ENCODE peak calls at places on chromosomes 7 and 10, in ten cellular contexts. R is thyroid gland, Y is AG04450, S is esophagus squamous epithelium, U is gastrocnemius medialis, M is endothelial cell, O is type B pancreatic cell, G is A549, C is AG09309, Z is foreskin fibroblast. B is an unnamed sample.

GRCh38 chr10:110081914-110082313 is 74.1 kb downstream of the ADD3 start:
- DNase-seq in S (no peak), G (peak), M (peak), R (peak), Z (peak), U (no peak), C (no peak), O (no peak), Y (no peak), B (no peak)

GRCh38 chr7:38105874-38106483 is 72.1 kb upstream of the STARD3NL start:
- DNase-seq in S (no peak), R (peak), Y (peak), U (no peak), O (no peak), G (peak), C (no peak), M (no peak), Z (peak), B (no peak)

GRCh38 chr7:87342231-87342630 is 3.2 kb upstream of the CROT start:
- DNase-seq in G (no peak), O (no peak), R (no peak), S (no peak), Z (no peak), U (no peak), Y (no peak), M (no peak), C (no peak), B (no peak)

GRCh38 chr10:18238875-18239485 is 98.8 kb downstream of the CACNB2 start:
- DNase-seq in M (no peak), Z (peak), C (no peak), Y (peak), R (no peak), O (no peak), G (peak), S (no peak), U (no peak), B (peak)

GRCh38 chr7:867406-868188 is 8.8 kb upstream of the GET4 start:
- DNase-seq in O (no peak), Y (no peak), R (peak), C (no peak), Z (peak), G (peak), U (peak), S (no peak), M (no peak), B (peak)

GRCh38 chr10:24477925-24478324 is 245.8 kb downstream of the ARHGAP21 start:
- DNase-seq in Y (no peak), M (no peak), Z (no peak), O (no peak), C (no peak), U (no peak), S (no peak), G (no peak), R (peak), B (no peak)

GRCh38 chr10:1413823-1414222 is 323.5 kb downstream of the ADARB2 start:
- DNase-seq in Y (no peak), G (no peak), S (no peak), R (no peak), U (no peak), Z (no peak), M (no peak), O (no peak), C (no peak), B (no peak)

GRCh38 chr7:29239638-29240037 is 45.1 kb downstream of the CHN2 start:
- DNase-seq in R (no peak), C (no peak), M (no peak), G (peak), S (no peak), U (no peak), O (no peak), Y (no peak), Z (no peak), B (no peak)

GRCh38 chr10:80552151-80552646 is 14.5 kb downstream of the SH2D4B start:
- DNase-seq in G (no peak), C (no peak), Z (no peak), S (no peak), O (peak), U (no peak), R (peak), M (no peak), Y (no peak), B (no peak)

GRCh38 chr10:34792881-34793280 is 22.2 kb downstream of the PARD3 start:
- DNase-seq in S (no peak), M (no peak), Z (no peak), R (no peak), C (no peak), G (no peak), U (no peak), Y (no peak), O (no peak), B (no peak)

GRCh38 chr10:110857265-110858158 is 14.2 kb upstream of the PDCD4 start:
- DNase-seq in C (no peak), U (no peak), Y (peak), M (no peak), S (no peak), Z (peak), G (no peak), R (peak), O (no peak), B (no peak)

GRCh38 chr10:132429281-132430230 is 32.6 kb downstream of the PWWP2B start:
- DNase-seq in Z (no peak), G (no peak), U (no peak), C (no peak), Y (no peak), M (no peak), S (no peak), R (peak), O (no peak), B (no peak)

GRCh38 chr10:95296764-95297163 is 6.0 kb upstream of the PDLIM1 start:
- DNase-seq in Z (no peak), C (no peak), M (no peak), R (no peak), Y (no peak), O (no peak), G (no peak), U (no peak), S (no peak), B (no peak)

GRCh38 chr10:91043173-91043910 is 122.5 kb upstream of the ANKRD1 start:
- DNase-seq in G (peak), R (no peak), O (no peak), M (peak), U (no peak), C (peak), Z (peak), S (no peak), Y (no peak), B (no peak)

GRCh38 chr7:1057416-1058291 is 13.3 kb downstream of the GPR146 start:
- DNase-seq in U (no peak), R (no peak), M (no peak), C (no peak), G (no peak), Z (no peak), Y (no peak), O (no peak), S (no peak), B (no peak)

GRCh38 chr10:1255166-1255565 is 199.0 kb downstream of the WDR37 start:
- DNase-seq in C (no peak), Z (no peak), U (no peak), R (no peak), G (no peak), Y (no peak), O (no peak), S (no peak), M (no peak), B (no peak)

GRCh38 chr7:35003679-35004278 is 33.5 kb downstream of the DPY19L1 start:
- DNase-seq in Y (peak), U (no peak), M (no peak), S (no peak), Z (peak), O (no peak), R (peak), C (peak), G (peak), B (peak)

GRCh38 chr7:35430547-35431153 is 176.8 kb upstream of the TBX20 start:
- DNase-seq in R (no peak), C (no peak), Y (no peak), S (no peak), M (no peak), Z (no peak), G (no peak), U (no peak), O (no peak), B (no peak)

GRCh38 chr10:48216744-48217143 is 57.8 kb downstream of the FRMPD2 start:
- DNase-seq in R (no peak), M (no peak), O (no peak), C (no peak), Z (no peak), Y (no peak), U (no peak), G (no peak), S (no peak), B (no peak)

GRCh38 chr10:34954142-34954541 is 136.0 kb downstream of the CUL2 start:
- DNase-seq in G (no peak), R (peak), U (no peak), M (no peak), O (no peak), Y (no peak), C (no peak), S (peak), Z (no peak), B (no peak)

GRCh38 chr10:103921750-103922195 is 3.8 kb upstream of the STN1 start:
- DNase-seq in M (no peak), Y (no peak), S (no peak), O (no peak), G (no peak), R (no peak), Z (peak), U (no peak), C (no peak), B (no peak)

GRCh38 chr7:901388-902154 is 25.2 kb downstream of the GET4 start:
- DNase-seq in C (no peak), M (peak), G (peak), U (peak), Y (peak), Z (peak), S (no peak), R (peak), O (no peak), B (peak)

GRCh38 chr7:111775205-111775604 is 212.9 kb upstream of the IMMP2L start:
- DNase-seq in Z (no peak), M (no peak), R (no peak), O (no peak), Y (no peak), G (no peak), C (no peak), U (no peak), S (no peak), B (no peak)

GRCh38 chr10:114271014-114271778 is 32.1 kb downstream of the VWA2 start:
- DNase-seq in R (peak), Y (no peak), G (no peak), O (no peak), Z (peak), S (no peak), C (no peak), U (no peak), M (no peak), B (no peak)

GRCh38 chr7:90239050-90239449 is 5.9 kb upstream of the CFAP69 start:
- DNase-seq in S (no peak), R (no peak), Z (no peak), O (no peak), Y (no peak), G (no peak), C (no peak), U (no peak), M (no peak), B (no peak)

GRCh38 chr7:96308253-96308949 is 13.5 kb downstream of the SLC25A13 start:
- DNase-seq in M (no peak), O (no peak), R (no peak), Z (peak), S (no peak), U (no peak), Y (no peak), G (no peak), C (no peak), B (no peak)

GRCh38 chr10:126245501-126245900 is 142.8 kb downstream of the ADAM12 start:
- DNase-seq in R (no peak), Y (no peak), O (no peak), S (no peak), C (no peak), U (no peak), M (no peak), G (no peak), Z (no peak), B (no peak)

GRCh38 chr10:3763035-3763456 is 22.0 kb downstream of the KLF6 start:
- DNase-seq in R (no peak), M (no peak), Y (no peak), G (no peak), U (no peak), S (no peak), C (no peak), O (no peak), Z (peak), B (peak)

GRCh38 chr10:33566426-33566825 is 232.0 kb upstream of the NRP1 start:
- DNase-seq in U (peak), M (no peak), C (no peak), G (no peak), Y (no peak), Z (no peak), S (no peak), O (no peak), R (no peak), B (no peak)

GRCh38 chr10:25174461-25175230 is at the start of gene GPR158:
- DNase-seq in Z (peak), U (peak), Y (peak), O (peak), C (peak), G (peak), M (peak), S (no peak), R (peak), B (peak)

GRCh38 chr7:116593359-116594075 is 68.7 kb downstream of the CAV1 start:
- DNase-seq in S (no peak), M (no peak), Z (peak), R (no peak), Y (no peak), C (no peak), O (no peak), G (no peak), U (no peak), B (no peak)

GRCh38 chr7:151461096-151461941 is 21.4 kb upstream of the CRYGN start:
- DNase-seq in R (no peak), Z (no peak), O (no peak), S (no peak), M (no peak), G (no peak), C (no peak), U (no peak), Y (no peak), B (no peak)

GRCh38 chr7:151461942-151462230 is 21.9 kb upstream of the CRYGN start:
- DNase-seq in R (no peak), Y (no peak), U (no peak), G (no peak), S (no peak), O (no peak), M (no peak), C (no peak), Z (no peak), B (no peak)

GRCh38 chr7:151460474-151460855 is 20.5 kb upstream of the CRYGN start:
- DNase-seq in R (no peak), S (no peak), U (peak), Y (no peak), O (no peak), G (no peak), C (no peak), Z (peak), M (no peak), B (no peak)

GRCh38 chr7:151457534-151457933 is 17.6 kb upstream of the CRYGN start:
- DNase-seq in R (no peak), U (peak), C (no peak), Y (no peak), O (no peak), M (no peak), Z (no peak), G (no peak), S (no peak), B (no peak)

GRCh38 chr7:151459726-151460473 is 20.0 kb upstream of the CRYGN start:
- DNase-seq in Y (peak), C (peak), S (no peak), Z (peak), R (peak), G (peak), O (no peak), M (no peak), U (peak), B (peak)
- TF ChIP-seq CTCF in Y (peak), C (peak), S (peak), Z (peak), R (peak), G (peak), O (peak), M (no peak), U (no peak), B (peak)

GRCh38 chr7:78434281-78434680 is 635.7 kb downstream of the PHTF2 start:
- DNase-seq in C (no peak), R (no peak), G (no peak), Y (no peak), O (no peak), Z (no peak), S (no peak), M (peak), U (no peak), B (no peak)
- TF ChIP-seq CTCF in C (no peak), R (no peak), G (no peak), Y (peak), O (peak), Z (no peak), S (no peak), M (no peak), U (no peak), B (peak)

DNA sequence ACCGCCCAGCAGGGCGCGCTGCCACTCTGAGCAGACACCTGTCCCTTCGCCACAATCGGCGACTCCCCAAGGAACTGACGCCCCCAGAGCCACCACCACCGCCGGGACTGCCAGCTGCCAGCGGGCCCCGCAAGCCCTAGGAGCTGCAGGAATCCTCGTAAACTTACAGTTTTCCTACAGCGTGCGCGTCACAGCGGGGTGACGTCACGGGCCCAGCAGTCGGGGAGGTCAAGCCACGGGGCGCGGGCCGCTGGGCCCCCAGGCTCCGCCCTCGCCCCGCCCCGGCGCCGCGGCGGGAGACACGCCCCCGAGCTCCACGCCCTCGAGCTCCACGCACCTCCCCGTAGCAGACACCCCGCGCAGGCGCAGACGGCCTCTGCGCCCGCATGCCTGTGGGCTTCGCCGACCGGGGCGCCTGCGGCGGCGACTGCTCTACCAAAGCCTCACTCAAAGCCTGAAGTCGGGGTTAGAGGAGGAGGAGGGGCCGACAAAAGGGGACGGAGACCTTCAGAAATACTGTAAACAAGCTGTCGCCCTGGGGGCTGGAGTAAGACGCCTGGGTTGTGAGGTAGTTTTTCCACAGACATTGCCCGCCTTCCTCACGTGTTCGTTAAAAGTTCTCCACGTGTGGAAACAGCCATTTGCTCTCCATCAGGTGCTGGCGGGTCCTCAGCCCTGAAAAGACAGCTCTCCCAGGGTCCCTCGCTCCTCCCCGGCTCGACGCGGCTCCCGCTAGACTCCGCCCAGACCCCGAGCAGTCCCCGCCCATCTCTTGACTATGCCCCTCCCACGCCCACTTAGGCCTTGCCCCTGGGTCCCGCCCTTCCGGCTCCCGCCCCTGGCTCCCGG is at the start of gene ZNF438:
- DNase-seq in O (peak), U (peak), G (peak), R (peak), Z (peak), Y (peak), M (peak), C (peak), S (peak), B (peak)
- TF ChIP-seq CTCF in O (peak), U (peak), G (peak), R (peak), Z (no peak), Y (peak), M (no peak), C (peak), S (peak), B (peak)

GRCh38 chr10:28530751-28531150 is 2.2 kb upstream of the WAC start:
- DNase-seq in R (no peak), C (no peak), M (no peak), S (no peak), U (no peak), Y (no peak), Z (peak), O (no peak), G (no peak), B (no peak)

GRCh38 chr10:28532223-28532508 is 752 bp upstream of the WAC start:
- DNase-seq in Y (peak), O (no peak), Z (peak), G (peak), M (no peak), U (peak), R (no peak), S (peak), C (no peak), B (no peak)

GRCh38 chr10:28533315-28533564 is 322 bp downstream of the WAC start:
- DNase-seq in M (no peak), G (no peak), Y (no peak), S (no peak), C (no peak), U (no peak), R (no peak), O (no peak), Z (no peak), B (no peak)

GRCh38 chr10:28533571-28534304 is 820 bp downstream of the WAC start:
- DNase-seq in G (peak), C (no peak), O (peak), S (peak), U (peak), R (peak), M (peak), Z (peak), Y (no peak), B (no peak)

DNA sequence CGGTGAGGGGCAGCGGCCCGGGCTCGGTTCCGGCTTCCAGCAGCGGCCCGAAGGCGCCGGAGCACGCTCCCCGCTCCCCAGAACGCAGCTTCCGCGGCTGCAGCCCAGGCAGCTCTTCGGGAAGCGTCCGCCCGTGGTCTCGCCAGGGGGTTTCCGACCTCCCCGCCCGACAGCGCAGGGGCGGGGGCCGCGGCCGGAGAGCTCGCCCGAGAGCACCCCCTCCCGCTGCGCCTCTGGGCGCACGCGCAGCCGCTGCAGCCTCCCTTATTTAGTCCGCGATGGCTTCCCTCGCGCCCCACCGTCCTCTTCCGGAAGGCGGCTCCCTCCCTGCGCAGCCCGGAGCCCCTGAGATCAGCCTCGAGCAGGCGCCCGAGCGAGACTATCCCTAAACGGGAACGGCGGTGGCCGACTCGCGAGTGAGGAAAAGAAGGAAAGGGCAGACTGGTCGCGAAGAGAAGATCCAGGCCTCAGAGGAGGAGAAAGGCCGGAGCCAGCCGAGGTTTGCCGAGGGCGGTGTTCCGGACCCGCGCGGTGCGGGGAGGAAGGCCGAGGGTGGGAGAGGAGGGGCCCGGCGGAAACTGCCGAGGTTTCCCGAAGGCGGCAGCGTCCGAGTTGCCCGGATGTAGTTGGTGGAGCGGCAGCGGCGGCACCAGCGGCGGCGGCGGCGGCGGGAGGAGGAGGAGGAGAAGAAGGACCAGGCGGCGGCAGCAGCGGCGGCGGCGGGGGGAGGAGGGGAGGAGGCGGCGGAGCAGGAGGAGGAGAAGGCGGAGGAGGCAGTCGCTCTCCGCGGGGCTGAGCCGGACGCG is at the start of gene WAC:
- DNase-seq in O (peak), G (peak), S (peak), C (peak), R (peak), U (peak), Y (peak), Z (peak), M (peak), B (peak)
- TF ChIP-seq CTCF in O (peak), G (no peak), S (no peak), C (no peak), R (no peak), U (no peak), Y (no peak), Z (no peak), M (peak), B (no peak)